ENCODE peak calls at places on chromosomes 16 and 17, in four cellular contexts. Q is HepG2, W is H1, Z is K562. X is an unnamed sample.

GRCh38 chr17:44236444-44236991 is 17.0 kb upstream of the UBTF start:
- DNase-seq in Q (no peak), W (no peak), Z (no peak), X (no peak)

GRCh38 chr17:16491703-16492612 is at the start of gene LRRC75A:
- DNase-seq in Z (peak; percentile 79), W (no peak), Q (no peak), X (peak; percentile 16)

GRCh38 chr17:63626551-63627228 is 4.5 kb downstream of the MAP3K3 start:
- DNase-seq in Q (no peak), Z (no peak), W (no peak), X (peak; percentile 34)

GRCh38 chr17:81512984-81513668 is 527 bp upstream of the ACTG1 start:
- DNase-seq in Q (peak; percentile 80), W (no peak), Z (peak; percentile 63), X (peak; percentile 43)

GRCh38 chr17:15444805-15445204 is 22.6 kb downstream of the CDRT4 start:
- DNase-seq in Z (peak; percentile 20), W (no peak), Q (no peak), X (no peak)

GRCh38 chr16:87178977-87179376 is 138.2 kb downstream of the C16orf95 start:
- DNase-seq in W (no peak), Q (no peak), Z (no peak), X (peak; percentile 31)

GRCh38 chr17:67293251-67294203 is 48.5 kb upstream of the HELZ start:
- DNase-seq in Z (peak; percentile 76), W (peak; percentile 57), Q (peak; percentile 72), X (peak; percentile 29)

GRCh38 chr16:27430923-27431484 is 29.0 kb downstream of the IL21R start:
- DNase-seq in Q (no peak), W (no peak), Z (peak; percentile 80), X (peak; percentile 52)

GRCh38 chr17:34503804-34504203 is 75.6 kb upstream of the TMEM132E start:
- DNase-seq in Z (no peak), W (no peak), Q (no peak), X (no peak)

GRCh38 chr17:15213381-15214087 is 51.6 kb downstream of the PMP22 start:
- DNase-seq in W (no peak), Z (peak; percentile 30), Q (no peak), X (peak; percentile 16)

GRCh38 chr16:14347706-14348105 is 276.6 kb downstream of the MRTFB start:
- DNase-seq in Q (no peak), W (no peak), Z (no peak), X (no peak)

GRCh38 chr17:52049051-52049450 is 109.5 kb downstream of the CA10 start:
- DNase-seq in Z (no peak), Q (no peak), W (no peak), X (no peak)

GRCh38 chr16:13426279-13426678 is 493.7 kb upstream of the ERCC4 start:
- DNase-seq in W (no peak), Q (peak; percentile 60), Z (peak; percentile 30), X (no peak)

GRCh38 chr16:67857547-67858233 is 10.2 kb upstream of the CENPT start:
- DNase-seq in Z (peak; percentile 76), Q (peak; percentile 96), W (no peak), X (peak; percentile 92)

GRCh38 chr17:78256705-78257559 is 25.5 kb downstream of the TMEM235 start:
- DNase-seq in Q (no peak), W (no peak), Z (peak; percentile 42), X (no peak)

GRCh38 chr17:31095239-31096105 is 695 bp downstream of the NF1 start:
- DNase-seq in W (peak; percentile 63), Q (peak; percentile 7), Z (peak; percentile 34), X (peak; percentile 47)

GRCh38 chr17:39107141-39107540 is 44.3 kb downstream of the PLXDC1 start:
- DNase-seq in Z (no peak), W (no peak), Q (no peak), X (no peak)
- H2AFZ ChIP-seq in Z (no peak overlapping the region), W (no peak overlapping the region), Q (no peak overlapping the region), X (no peak overlapping the region)

DNA sequence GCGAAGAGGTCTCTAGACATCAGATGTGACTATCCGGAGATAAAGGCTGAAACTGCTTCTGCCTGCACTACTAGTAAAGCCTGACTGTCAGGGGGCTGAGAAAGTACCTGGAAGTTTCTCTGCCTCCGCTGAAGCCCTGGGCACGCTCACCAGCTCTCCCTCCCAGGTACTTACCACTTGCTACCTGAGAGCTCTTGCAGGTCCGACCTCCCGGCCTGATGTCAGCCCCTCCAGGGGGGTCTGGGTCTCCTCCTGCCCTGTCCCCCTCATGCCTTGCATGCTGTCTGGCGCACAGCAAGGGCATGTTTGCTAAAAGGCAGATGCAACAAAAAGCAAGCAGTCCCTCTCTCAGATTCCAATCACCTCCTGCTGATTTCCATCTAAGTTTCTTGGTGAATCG is 17.4 kb downstream of the ZDHHC7 start:
- DNase-seq in Z (no peak), Q (no peak), W (no peak), X (no peak)
- TF ChIP-seq MAFK in Z (no peak), Q (no peak), W (no peak), X (no peak)

DNA sequence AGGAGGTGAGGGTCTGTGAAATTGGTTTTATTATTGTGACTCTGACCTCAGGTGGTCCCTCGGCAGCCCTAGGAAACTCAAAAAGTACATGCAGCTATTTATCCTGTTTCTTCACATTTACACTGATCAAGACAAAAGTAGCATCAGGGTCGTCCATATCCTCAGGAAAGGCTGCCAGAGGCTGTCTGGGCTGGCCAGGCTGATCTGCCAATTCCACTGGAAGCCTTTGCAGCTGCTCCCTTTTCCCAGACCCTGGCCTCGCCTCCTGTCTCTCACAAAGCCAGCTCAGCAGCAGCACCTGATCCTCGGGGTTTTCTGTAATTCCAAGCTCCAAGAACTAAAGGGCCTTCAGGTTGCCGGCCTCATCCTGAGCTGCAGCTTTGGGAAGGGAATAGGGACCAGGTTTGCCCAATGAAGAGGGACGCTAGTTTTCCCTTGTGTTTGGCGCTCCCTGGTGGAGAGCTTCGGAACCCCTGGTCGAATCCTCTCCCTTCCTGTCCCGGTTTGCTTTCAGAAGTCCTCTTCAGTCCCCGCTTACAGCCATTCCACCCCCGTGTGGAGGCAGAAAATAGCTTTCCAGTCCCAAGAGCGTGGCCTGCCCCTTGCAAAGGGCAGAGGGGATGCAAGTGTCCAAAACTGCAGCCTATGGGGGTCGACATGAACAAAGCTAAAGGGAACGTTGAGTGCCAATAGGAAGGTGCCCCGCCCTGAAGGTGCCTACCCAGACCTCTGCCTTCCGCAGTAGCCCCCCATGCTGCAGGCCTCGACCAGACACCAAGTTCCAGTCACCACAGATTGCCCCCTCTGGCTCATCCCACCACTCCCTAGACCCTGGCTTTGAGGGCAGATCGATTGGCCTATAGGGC is 13.4 kb downstream of the MFSD6L start:
- DNase-seq in Z (peak; percentile 57), Q (peak; percentile 47), W (peak; percentile 78), X (peak; percentile 56)
- H2AFZ ChIP-seq in Z (no peak overlapping the region), Q (no peak overlapping the region), W (peak overlapping the region; percentile 60), X (peak overlapping the region; percentile 80)

GRCh38 chr16:31401436-31401835 is 8.3 kb downstream of the ITGAD start:
- DNase-seq in Z (no peak), Q (no peak), W (no peak), X (no peak)
- TF ChIP-seq MAFK in Z (no peak), Q (no peak), W (no peak), X (no peak)

DNA sequence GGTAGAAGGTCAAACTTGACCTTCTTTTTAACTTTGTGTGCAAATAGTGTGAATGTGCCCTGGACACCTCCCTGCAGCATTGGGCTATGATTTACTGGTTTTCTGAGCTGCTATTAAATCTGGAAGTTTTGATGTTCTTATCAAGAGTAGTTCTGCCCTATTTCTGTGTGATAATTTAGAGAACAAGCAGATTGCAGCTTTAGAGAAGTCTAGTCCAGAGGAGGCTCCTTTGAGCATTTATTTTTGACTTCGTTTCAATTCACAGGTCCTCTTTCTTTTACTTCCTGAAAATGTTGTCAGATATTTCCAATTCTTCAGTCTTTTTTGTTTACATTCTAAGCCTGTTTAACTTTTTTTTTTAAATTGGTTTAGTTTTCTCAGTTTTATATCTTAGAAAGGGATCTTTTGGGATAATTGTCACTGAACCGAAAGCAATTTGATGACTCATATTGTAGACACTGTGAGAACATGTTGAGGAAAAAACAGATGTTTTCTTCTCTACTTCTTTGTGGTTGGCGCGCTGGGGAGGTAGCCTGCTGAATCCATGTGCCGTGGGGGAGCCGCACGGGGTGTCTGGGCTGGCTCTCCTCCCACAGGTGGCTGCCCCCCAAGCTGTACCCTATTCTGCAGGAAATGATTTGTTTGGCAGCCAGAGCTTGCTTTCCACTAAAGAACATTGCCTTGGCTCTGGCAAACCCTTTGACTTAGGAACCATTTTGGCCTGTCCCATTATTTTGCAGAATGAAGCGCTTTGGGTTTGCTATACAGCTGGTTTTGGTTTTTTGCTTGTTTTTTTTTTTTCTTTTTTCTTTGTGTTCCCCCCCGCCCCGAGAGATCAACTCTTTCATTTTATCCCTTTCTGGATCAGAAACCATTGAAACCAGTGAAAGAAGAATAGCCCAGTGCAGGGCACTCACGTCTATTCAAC is 53.4 kb downstream of the MFSD11 start:
- DNase-seq in W (no peak), Z (peak; percentile 57), Q (peak; percentile 39), X (peak; percentile 38)
- H2AFZ ChIP-seq in W (no peak overlapping the region), Z (peak overlapping the region; percentile 30), Q (no peak overlapping the region), X (no peak overlapping the region)

X was measured in IMR-90.